ENCODE peak calls at places on chromosomes 11 and 22, in ten cellular contexts. One of them, this sample, is unnamed. For H3K4me1, the result is how much of the 10 kb centered on the place peaks cover.

GRCh38 chr22:43853328-43853931 is 8.9 kb downstream of the SULT4A1 start:
- DNase-seq in upper lobe of left lung: no peak
- DNase-seq in CD8-positive, alpha-beta memory T cell: no peak
- DNase-seq in A549: no peak
- DNase-seq in prostate gland: no peak
- DNase-seq in body of pancreas: no peak
- DNase-seq in cardiac muscle cell: no peak
- DNase-seq in left ventricle myocardium inferior: no peak
- DNase-seq in GM23338: peak
- DNase-seq in effector memory CD4-positive, alpha-beta T cell: no peak
- DNase-seq in this sample: no peak

GRCh38 chr11:118152552-118153471 is at the start of gene SCN4B:
- DNase-seq in upper lobe of left lung: peak
- DNase-seq in CD8-positive, alpha-beta memory T cell: no peak
- DNase-seq in A549: peak
- DNase-seq in prostate gland: peak
- DNase-seq in body of pancreas: peak
- DNase-seq in cardiac muscle cell: peak
- DNase-seq in left ventricle myocardium inferior: peak
- DNase-seq in GM23338: peak
- DNase-seq in effector memory CD4-positive, alpha-beta T cell: no peak
- DNase-seq in this sample: no peak

GRCh38 chr11:120306519-120307242 is 18.4 kb upstream of the TLCD5 start:
- DNase-seq in upper lobe of left lung: no peak
- DNase-seq in CD8-positive, alpha-beta memory T cell: no peak
- DNase-seq in A549: peak
- DNase-seq in prostate gland: no peak
- DNase-seq in body of pancreas: no peak
- DNase-seq in cardiac muscle cell: peak
- DNase-seq in left ventricle myocardium inferior: no peak
- DNase-seq in GM23338: peak
- DNase-seq in effector memory CD4-positive, alpha-beta T cell: no peak
- DNase-seq in this sample: no peak

GRCh38 chr11:353315-353857 is 15.9 kb upstream of the B4GALNT4 start:
- DNase-seq in upper lobe of left lung: peak
- DNase-seq in CD8-positive, alpha-beta memory T cell: no peak
- DNase-seq in A549: peak
- DNase-seq in prostate gland: peak
- DNase-seq in body of pancreas: peak
- DNase-seq in cardiac muscle cell: peak
- DNase-seq in left ventricle myocardium inferior: peak
- DNase-seq in GM23338: peak
- DNase-seq in effector memory CD4-positive, alpha-beta T cell: no peak
- DNase-seq in this sample: peak

GRCh38 chr11:84612645-84613044 is 1014.5 kb downstream of the DLG2 start:
- DNase-seq in upper lobe of left lung: no peak
- DNase-seq in CD8-positive, alpha-beta memory T cell: no peak
- DNase-seq in A549: no peak
- DNase-seq in prostate gland: no peak
- DNase-seq in body of pancreas: no peak
- DNase-seq in cardiac muscle cell: no peak
- DNase-seq in left ventricle myocardium inferior: no peak
- DNase-seq in GM23338: no peak
- DNase-seq in effector memory CD4-positive, alpha-beta T cell: no peak
- DNase-seq in this sample: no peak

GRCh38 chr11:2574553-2575535 is 125.0 kb downstream of the KCNQ1OT1 start:
- DNase-seq in upper lobe of left lung: peak
- DNase-seq in CD8-positive, alpha-beta memory T cell: peak
- DNase-seq in A549: no peak
- DNase-seq in prostate gland: peak
- DNase-seq in body of pancreas: no peak
- DNase-seq in cardiac muscle cell: peak
- DNase-seq in left ventricle myocardium inferior: no peak
- DNase-seq in GM23338: no peak
- DNase-seq in effector memory CD4-positive, alpha-beta T cell: no peak
- DNase-seq in this sample: no peak

GRCh38 chr11:94315664-94316063 is 11.3 kb downstream of the IZUMO1R start:
- DNase-seq in upper lobe of left lung: no peak
- DNase-seq in CD8-positive, alpha-beta memory T cell: no peak
- DNase-seq in A549: no peak
- DNase-seq in prostate gland: no peak
- DNase-seq in body of pancreas: no peak
- DNase-seq in cardiac muscle cell: peak
- DNase-seq in left ventricle myocardium inferior: no peak
- DNase-seq in GM23338: no peak
- DNase-seq in effector memory CD4-positive, alpha-beta T cell: no peak
- DNase-seq in this sample: no peak

GRCh38 chr11:106021181-106021966 is 666 bp downstream of the MSANTD4 start:
- DNase-seq in upper lobe of left lung: no peak
- DNase-seq in CD8-positive, alpha-beta memory T cell: no peak
- DNase-seq in A549: no peak
- DNase-seq in prostate gland: no peak
- DNase-seq in body of pancreas: no peak
- DNase-seq in cardiac muscle cell: peak
- DNase-seq in left ventricle myocardium inferior: no peak
- DNase-seq in GM23338: peak
- DNase-seq in effector memory CD4-positive, alpha-beta T cell: no peak
- DNase-seq in this sample: no peak

GRCh38 chr22:42280140-42280539 is 9.7 kb upstream of the TCF20 start:
- DNase-seq in upper lobe of left lung: no peak
- DNase-seq in CD8-positive, alpha-beta memory T cell: no peak
- DNase-seq in A549: no peak
- DNase-seq in prostate gland: no peak
- DNase-seq in body of pancreas: no peak
- DNase-seq in cardiac muscle cell: no peak
- DNase-seq in left ventricle myocardium inferior: no peak
- DNase-seq in GM23338: no peak
- DNase-seq in effector memory CD4-positive, alpha-beta T cell: no peak
- DNase-seq in this sample: no peak

GRCh38 chr11:10803676-10804075 is 5.0 kb downstream of the EIF4G2 start:
- DNase-seq in upper lobe of left lung: no peak
- DNase-seq in CD8-positive, alpha-beta memory T cell: no peak
- DNase-seq in A549: no peak
- DNase-seq in prostate gland: no peak
- DNase-seq in body of pancreas: no peak
- DNase-seq in cardiac muscle cell: no peak
- DNase-seq in left ventricle myocardium inferior: no peak
- DNase-seq in GM23338: no peak
- DNase-seq in effector memory CD4-positive, alpha-beta T cell: no peak
- DNase-seq in this sample: no peak

GRCh38 chr11:14499178-14499559 is 442 bp downstream of the COPB1 start:
- DNase-seq in upper lobe of left lung: no peak
- DNase-seq in CD8-positive, alpha-beta memory T cell: no peak
- DNase-seq in A549: peak
- DNase-seq in prostate gland: peak
- DNase-seq in body of pancreas: peak
- DNase-seq in cardiac muscle cell: peak
- DNase-seq in left ventricle myocardium inferior: peak
- DNase-seq in GM23338: peak
- DNase-seq in effector memory CD4-positive, alpha-beta T cell: peak
- DNase-seq in this sample: no peak

GRCh38 chr11:8917157-8917820 is 6.3 kb downstream of the AKIP1 start:
- DNase-seq in upper lobe of left lung: no peak
- DNase-seq in CD8-positive, alpha-beta memory T cell: no peak
- DNase-seq in A549: no peak
- DNase-seq in prostate gland: peak
- DNase-seq in body of pancreas: peak
- DNase-seq in cardiac muscle cell: peak
- DNase-seq in left ventricle myocardium inferior: no peak
- DNase-seq in GM23338: peak
- DNase-seq in effector memory CD4-positive, alpha-beta T cell: no peak
- DNase-seq in this sample: no peak

GRCh38 chr11:19196458-19196857 is 5.3 kb downstream of the CSRP3 start:
- DNase-seq in upper lobe of left lung: no peak
- DNase-seq in CD8-positive, alpha-beta memory T cell: no peak
- DNase-seq in A549: peak
- DNase-seq in prostate gland: no peak
- DNase-seq in body of pancreas: no peak
- DNase-seq in cardiac muscle cell: no peak
- DNase-seq in left ventricle myocardium inferior: no peak
- DNase-seq in GM23338: no peak
- DNase-seq in effector memory CD4-positive, alpha-beta T cell: no peak
- DNase-seq in this sample: no peak

GRCh38 chr11:75249704-75250103 is 9.1 kb downstream of the TPBGL start:
- DNase-seq in upper lobe of left lung: no peak
- DNase-seq in CD8-positive, alpha-beta memory T cell: no peak
- DNase-seq in A549: no peak
- DNase-seq in prostate gland: no peak
- DNase-seq in body of pancreas: no peak
- DNase-seq in cardiac muscle cell: no peak
- DNase-seq in left ventricle myocardium inferior: no peak
- DNase-seq in GM23338: no peak
- DNase-seq in effector memory CD4-positive, alpha-beta T cell: no peak
- DNase-seq in this sample: no peak

GRCh38 chr11:3890014-3890413 is 34.5 kb downstream of the STIM1 start:
- DNase-seq in upper lobe of left lung: no peak
- DNase-seq in CD8-positive, alpha-beta memory T cell: no peak
- DNase-seq in A549: no peak
- DNase-seq in prostate gland: no peak
- DNase-seq in body of pancreas: no peak
- DNase-seq in cardiac muscle cell: no peak
- DNase-seq in left ventricle myocardium inferior: no peak
- DNase-seq in GM23338: no peak
- DNase-seq in effector memory CD4-positive, alpha-beta T cell: no peak
- DNase-seq in this sample: no peak

DNA sequence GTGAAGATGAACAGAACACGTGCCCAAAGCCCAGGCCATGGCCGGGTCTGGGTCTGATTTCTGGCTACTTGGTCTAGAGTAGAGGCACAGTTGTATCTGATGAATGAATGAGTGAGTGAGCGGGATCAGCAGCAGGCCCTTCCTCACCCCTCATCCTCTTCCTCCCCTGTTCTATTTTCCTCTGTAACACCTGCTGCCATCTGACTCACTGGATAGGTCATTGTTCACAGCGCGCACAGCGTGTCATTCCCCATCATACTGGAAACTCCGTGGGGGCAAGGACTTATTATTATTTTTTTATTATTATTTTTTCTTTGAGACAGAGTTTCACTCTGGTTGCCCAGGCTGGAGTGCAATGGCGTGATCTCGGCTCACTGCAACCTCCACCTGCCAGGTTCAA is 13.9 kb downstream of the NCF4 start:
- DNase-seq in upper lobe of left lung: no peak
- DNase-seq in CD8-positive, alpha-beta memory T cell: no peak
- DNase-seq in A549: no peak
- DNase-seq in prostate gland: no peak
- DNase-seq in body of pancreas: no peak
- DNase-seq in cardiac muscle cell: no peak
- DNase-seq in left ventricle myocardium inferior: no peak
- DNase-seq in GM23338: no peak
- DNase-seq in effector memory CD4-positive, alpha-beta T cell: no peak
- DNase-seq in this sample: no peak
- H3K27ac ChIP-seq in upper lobe of left lung: peak
- H3K27ac ChIP-seq in CD8-positive, alpha-beta memory T cell: no peak
- H3K27ac ChIP-seq in A549: no peak
- H3K27ac ChIP-seq in prostate gland: peak
- H3K27ac ChIP-seq in body of pancreas: peak
- H3K27ac ChIP-seq in cardiac muscle cell: peak
- H3K27ac ChIP-seq in left ventricle myocardium inferior: no peak
- H3K27ac ChIP-seq in GM23338: no peak
- H3K27ac ChIP-seq in effector memory CD4-positive, alpha-beta T cell: no peak
- H3K27ac ChIP-seq in this sample: no peak

DNA sequence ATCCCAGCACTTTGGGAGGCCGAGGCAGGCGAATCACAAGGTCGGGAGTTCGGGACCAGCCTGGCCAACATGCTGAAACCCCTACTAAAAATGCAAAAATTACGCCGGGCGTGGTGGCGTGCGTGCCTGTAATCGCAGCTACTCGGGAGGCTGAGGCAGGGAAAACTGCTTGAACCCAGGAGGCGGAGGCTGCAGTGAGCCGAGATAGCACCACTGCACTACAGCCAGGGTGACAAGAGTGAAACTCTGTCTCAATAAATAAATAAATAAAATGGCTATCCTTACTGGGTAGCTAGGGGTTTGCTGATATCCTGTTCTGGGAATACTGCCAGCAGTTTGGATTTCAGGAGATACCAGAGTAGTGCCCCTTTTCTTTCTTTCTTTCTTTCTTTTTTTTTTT is 2.4 kb upstream of the RBM14 start:
- DNase-seq in upper lobe of left lung: no peak
- DNase-seq in CD8-positive, alpha-beta memory T cell: no peak
- DNase-seq in A549: no peak
- DNase-seq in prostate gland: no peak
- DNase-seq in body of pancreas: no peak
- DNase-seq in cardiac muscle cell: peak
- DNase-seq in left ventricle myocardium inferior: no peak
- DNase-seq in GM23338: no peak
- DNase-seq in effector memory CD4-positive, alpha-beta T cell: no peak
- DNase-seq in this sample: no peak
- H3K4me1 ChIP-seq in upper lobe of left lung: under half
- H3K4me1 ChIP-seq in CD8-positive, alpha-beta memory T cell: under half
- H3K4me1 ChIP-seq in A549: under half
- H3K4me1 ChIP-seq in prostate gland: under half
- H3K4me1 ChIP-seq in body of pancreas: under half
- H3K4me1 ChIP-seq in cardiac muscle cell: under half
- H3K4me1 ChIP-seq in left ventricle myocardium inferior: under half
- H3K4me1 ChIP-seq in GM23338: under half
- H3K4me1 ChIP-seq in effector memory CD4-positive, alpha-beta T cell: under half
- H3K4me1 ChIP-seq in this sample: under half

GRCh38 chr22:39530692-39531331 is 1.7 kb downstream of the RPS19BP1 start:
- DNase-seq in upper lobe of left lung: no peak
- DNase-seq in CD8-positive, alpha-beta memory T cell: no peak
- DNase-seq in A549: no peak
- DNase-seq in prostate gland: no peak
- DNase-seq in body of pancreas: peak
- DNase-seq in cardiac muscle cell: peak
- DNase-seq in left ventricle myocardium inferior: no peak
- DNase-seq in GM23338: peak
- DNase-seq in effector memory CD4-positive, alpha-beta T cell: no peak
- DNase-seq in this sample: no peak
- H3K4me3 ChIP-seq in upper lobe of left lung: no peak
- H3K4me3 ChIP-seq in CD8-positive, alpha-beta memory T cell: peak
- H3K4me3 ChIP-seq in A549: no peak
- H3K4me3 ChIP-seq in prostate gland: no peak
- H3K4me3 ChIP-seq in body of pancreas: no peak
- H3K4me3 ChIP-seq in cardiac muscle cell: no peak
- H3K4me3 ChIP-seq in left ventricle myocardium inferior: peak
- H3K4me3 ChIP-seq in GM23338: peak
- H3K4me3 ChIP-seq in effector memory CD4-positive, alpha-beta T cell: no peak
- H3K4me3 ChIP-seq in this sample: no peak

DNA sequence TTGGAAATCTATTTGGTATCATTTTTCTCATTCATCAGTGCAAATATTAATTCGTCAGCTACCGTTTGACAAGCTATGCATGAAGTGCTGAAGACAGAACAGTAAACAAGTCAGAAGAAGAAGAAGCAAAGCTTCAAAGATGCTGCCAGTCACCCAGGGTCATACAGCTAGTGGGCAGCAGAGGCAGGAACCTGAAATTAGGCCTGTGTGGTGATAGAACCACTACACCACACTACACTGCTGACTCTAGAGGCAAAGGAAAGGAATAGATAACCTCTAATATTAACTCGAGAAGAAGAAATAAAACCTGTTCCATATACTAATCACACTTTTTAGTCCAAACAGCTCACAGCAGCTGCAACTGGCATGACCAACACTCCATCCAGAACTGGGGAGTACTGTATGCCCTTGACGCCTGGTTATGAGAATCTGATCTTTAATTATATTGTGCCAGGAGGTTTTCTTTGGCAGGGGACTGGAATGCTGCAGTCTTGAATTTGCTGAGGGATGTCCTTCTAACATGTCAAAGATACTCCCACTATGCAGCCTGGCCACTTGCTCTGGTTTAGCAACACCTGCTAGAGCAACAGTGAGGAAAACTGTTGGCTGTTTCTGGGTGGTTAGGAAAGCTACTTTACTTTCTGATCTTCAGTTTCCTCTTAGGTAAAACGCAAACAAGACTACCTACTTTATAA is 73.0 kb downstream of the PAK1 start:
- DNase-seq in upper lobe of left lung: no peak
- DNase-seq in CD8-positive, alpha-beta memory T cell: no peak
- DNase-seq in A549: no peak
- DNase-seq in prostate gland: peak
- DNase-seq in body of pancreas: no peak
- DNase-seq in cardiac muscle cell: no peak
- DNase-seq in left ventricle myocardium inferior: no peak
- DNase-seq in GM23338: no peak
- DNase-seq in effector memory CD4-positive, alpha-beta T cell: no peak
- DNase-seq in this sample: no peak
- H3K27ac ChIP-seq in upper lobe of left lung: no peak
- H3K27ac ChIP-seq in CD8-positive, alpha-beta memory T cell: no peak
- H3K27ac ChIP-seq in A549: no peak
- H3K27ac ChIP-seq in prostate gland: no peak
- H3K27ac ChIP-seq in body of pancreas: no peak
- H3K27ac ChIP-seq in cardiac muscle cell: no peak
- H3K27ac ChIP-seq in left ventricle myocardium inferior: no peak
- H3K27ac ChIP-seq in GM23338: peak
- H3K27ac ChIP-seq in effector memory CD4-positive, alpha-beta T cell: no peak
- H3K27ac ChIP-seq in this sample: no peak

This sample was measured in thoracic aorta.